ENCODE peak calls at places on chromosomes 3 and 15, in four cellular contexts. D, N, H and A are unnamed samples.

GRCh38 chr3:42823351-42823750 is 14.1 kb downstream of the ACKR2 start:
- DNase-seq in D (no peak), N (no peak), H (no peak), A (no peak)

GRCh38 chr3:73549071-73549600 is 75.6 kb downstream of the PDZRN3 start:
- DNase-seq in N (no peak), H (no peak), D (no peak), A (no peak)

GRCh38 chr3:98921957-98922356 is 20.5 kb upstream of the DCBLD2 start:
- DNase-seq in N (no peak), D (no peak), H (no peak), A (no peak)

GRCh38 chr3:188133646-188134045 is 20.3 kb upstream of the LPP start:
- DNase-seq in H (no peak), N (no peak), D (no peak), A (no peak)

GRCh38 chr3:59482001-59482400 is 432.2 kb upstream of the CFAP20DC start:
- DNase-seq in D (no peak), H (no peak), N (no peak), A (no peak)

GRCh38 chr3:50189274-50189673 is 2.1 kb upstream of the GNAT1 start:
- DNase-seq in N (peak; percentile 40), D (no peak), H (peak; percentile 51), A (no peak)

GRCh38 chr3:39220551-39221530 is 28.4 kb upstream of the XIRP1 start:
- DNase-seq in N (no peak), D (peak; percentile 40), H (no peak), A (no peak)

GRCh38 chr3:176430244-176430893 is 766.9 kb downstream of the TBL1XR1 start:
- DNase-seq in H (peak; percentile 13), D (no peak), N (peak; percentile 34), A (no peak)

GRCh38 chr15:31550211-31550848 is 223.7 kb downstream of the KLF13 start:
- DNase-seq in H (no peak), N (no peak), D (no peak), A (no peak)

GRCh38 chr3:14957933-14958332 is 10.6 kb downstream of the NR2C2 start:
- DNase-seq in H (no peak), N (no peak), D (no peak), A (no peak)

GRCh38 chr15:100708916-100709315 is 106.5 kb downstream of the ASB7 start:
- DNase-seq in D (no peak), H (no peak), N (no peak), A (no peak)

GRCh38 chr15:72796515-72797337 is 13.2 kb upstream of the ADPGK start:
- DNase-seq in D (no peak), H (peak; percentile 79), N (peak; percentile 15), A (no peak)

GRCh38 chr3:178382388-178383061 is 153.7 kb upstream of the KCNMB2 start:
- DNase-seq in H (no peak), N (no peak), D (no peak), A (no peak)

GRCh38 chr15:42102646-42103235 is 8.4 kb upstream of the PLA2G4D start:
- DNase-seq in H (no peak), D (no peak), N (no peak), A (no peak)

GRCh38 chr15:42100021-42100800 is 5.8 kb upstream of the PLA2G4D start:
- DNase-seq in D (no peak), H (no peak), N (no peak), A (no peak)

GRCh38 chr15:42104095-42104891 is 9.9 kb upstream of the PLA2G4D start:
- DNase-seq in D (no peak), N (no peak), H (no peak), A (no peak)

GRCh38 chr15:42106278-42106677 is 11.9 kb upstream of the PLA2G4D start:
- DNase-seq in H (no peak), N (no peak), D (no peak), A (no peak)

GRCh38 chr15:42101861-42102260 is 7.5 kb upstream of the PLA2G4D start:
- DNase-seq in N (no peak), D (no peak), H (no peak), A (no peak)
- TF ChIP-seq EGR1 in N (no peak), D (no peak), H (no peak), A (no peak)

DNA sequence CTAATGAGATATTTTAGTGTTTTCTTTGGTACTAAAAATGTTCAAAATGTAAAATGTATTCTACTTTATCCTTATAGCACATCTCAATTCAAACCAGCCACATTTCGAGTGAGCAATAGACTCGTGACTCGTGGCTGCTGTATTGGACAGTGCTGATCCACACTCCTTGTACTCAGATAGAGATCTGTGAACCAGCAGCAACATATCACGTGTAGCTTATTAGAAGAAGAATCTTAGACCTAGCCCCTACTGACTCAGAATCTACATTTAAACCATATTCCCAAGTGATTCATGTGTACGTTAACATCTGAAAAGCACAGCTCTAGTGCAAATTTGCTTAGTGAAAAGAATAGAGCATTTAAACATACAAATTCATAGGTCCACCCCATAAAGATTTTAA is 130.9 kb downstream of the IL1RAP start:
- DNase-seq in D (no peak), N (no peak), H (no peak), A (no peak)
- TF ChIP-seq EGR1 in D (no peak), N (no peak), H (no peak), A (no peak)

DNA sequence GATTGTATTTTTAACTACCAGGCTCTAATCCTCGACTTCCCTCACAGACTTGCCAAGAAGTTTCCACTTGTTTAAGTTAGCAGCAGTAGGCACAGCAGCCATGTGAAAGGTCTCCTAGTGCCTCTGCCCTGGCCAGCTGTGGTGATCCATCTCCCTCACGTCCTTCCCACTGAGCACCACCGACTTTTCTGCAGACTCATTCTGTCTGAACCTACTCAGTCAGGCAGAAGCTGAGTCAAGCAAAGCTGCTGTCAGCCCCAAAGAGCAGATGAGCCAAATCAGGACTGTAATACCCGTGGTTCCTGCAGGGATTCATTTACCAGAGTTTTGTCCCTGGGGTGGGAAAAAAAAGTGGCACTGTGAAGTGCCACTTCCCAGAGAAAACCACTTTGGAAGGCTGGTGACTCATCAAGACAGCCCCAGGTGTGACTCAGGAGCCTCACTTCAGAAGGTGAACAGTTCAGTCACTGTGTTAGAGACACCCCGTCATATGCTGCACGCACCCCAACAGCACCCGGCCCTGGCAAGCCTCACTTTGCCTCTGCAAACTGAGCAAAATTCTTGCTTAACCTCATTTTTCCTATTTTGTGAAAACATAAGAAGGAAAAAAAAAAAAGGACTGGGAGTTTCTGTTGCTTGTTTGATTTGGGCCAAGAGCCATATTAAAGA is 76.0 kb downstream of the WWTR1 start:
- DNase-seq in D (no peak), H (no peak), N (peak; percentile 96), A (no peak)
- TF ChIP-seq EGR1 in D (no peak), H (no peak), N (no peak), A (no peak)

DNA sequence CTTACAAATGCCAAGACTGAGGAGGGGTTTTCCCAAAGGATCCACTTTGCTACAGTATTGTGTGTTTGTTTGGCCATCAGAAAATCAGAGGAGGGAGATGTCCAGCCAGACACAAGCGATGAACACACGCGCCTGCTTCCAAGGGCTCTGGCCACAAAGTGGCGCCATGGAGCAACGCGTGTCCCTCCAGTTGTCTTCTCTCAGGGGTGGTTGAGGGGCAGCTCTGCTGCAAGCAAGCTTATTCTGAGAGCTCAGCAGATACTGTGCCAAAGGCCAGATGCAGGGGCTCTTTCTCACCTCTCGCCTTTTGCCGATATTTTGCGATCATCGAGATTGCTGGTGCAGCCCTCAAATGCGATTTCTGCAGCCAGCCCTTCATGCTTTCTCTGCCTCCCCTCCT is 88.9 kb upstream of the OSBPL11 start:
- DNase-seq in D (no peak), N (peak; percentile 18), H (no peak), A (peak; percentile 82)
- TF ChIP-seq EGR1 in D (no peak), N (no peak), H (no peak), A (no peak)

GRCh38 chr3:54936561-54936960 is 8.7 kb upstream of the LRTM1 start:
- DNase-seq in H (no peak), N (no peak), D (no peak), A (no peak)
- TF ChIP-seq EGR1 in H (no peak), N (no peak), D (no peak), A (no peak)

DNA sequence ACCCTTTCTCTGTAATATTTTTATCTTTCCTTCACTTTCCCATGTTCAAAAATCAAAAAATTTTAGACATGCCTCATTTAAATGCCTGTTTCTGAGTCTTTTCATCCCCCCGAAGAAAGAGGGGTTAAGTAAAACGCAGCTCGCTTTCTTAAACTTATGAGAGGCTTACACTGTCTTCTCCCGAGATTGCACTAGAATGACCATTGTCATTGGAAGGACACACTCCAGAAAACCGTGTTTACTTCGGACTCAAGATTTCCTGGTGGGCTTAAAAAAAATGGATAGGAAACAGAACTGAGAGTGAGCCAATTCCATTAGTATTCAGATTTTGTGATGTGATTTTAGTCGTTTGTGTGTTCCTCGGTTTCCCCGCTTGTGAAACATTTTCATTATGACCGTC is 1.3 kb downstream of the CRYBG3 start:
- DNase-seq in D (no peak), N (no peak), H (no peak), A (no peak)
- TF ChIP-seq EGR1 in D (no peak), N (no peak), H (no peak), A (no peak)